ENCODE peak calls at places on chromosomes 2 and 18, in six cellular contexts. Z is lower lobe of right lung, W is cardiac fibroblast, Y is fibroblast of pulmonary artery, O is foreskin fibroblast, V is left ventricle myocardium inferior. E is an unnamed sample.

GRCh38 chr18:61596296-61596695 is 263.1 kb downstream of the CDH20 start:
- DNase-seq in Z (no peak), W (peak), Y (peak), O (no peak), V (no peak), E (peak)

GRCh38 chr2:143429932-143430331 is 300.7 kb downstream of the ARHGAP15 start:
- DNase-seq in Z (no peak), W (peak), Y (peak), O (no peak), V (no peak), E (no peak)

GRCh38 chr2:164735309-164735919 is 106.2 kb downstream of the COBLL1 start:
- DNase-seq in Z (no peak), W (no peak), Y (no peak), O (no peak), V (no peak), E (no peak)

GRCh38 chr2:238026953-238027505 is 33.8 kb upstream of the SCLY start:
- DNase-seq in Z (no peak), W (no peak), Y (no peak), O (peak), V (no peak), E (peak)

GRCh38 chr2:32678825-32679224 is 51.0 kb downstream of the TTC27 start:
- DNase-seq in Z (no peak), W (peak), Y (peak), O (peak), V (no peak), E (peak)

GRCh38 chr2:235334179-235334578 is 159.7 kb upstream of the AGAP1 start:
- DNase-seq in Z (no peak), W (no peak), Y (no peak), O (no peak), V (no peak), E (no peak)

GRCh38 chr2:218386505-218387368 is 4.7 kb downstream of the SLC11A1 start:
- DNase-seq in Z (no peak), W (no peak), Y (no peak), O (no peak), V (no peak), E (no peak)

GRCh38 chr18:21742323-21742687 is 1.7 kb downstream of the MIB1 start:
- DNase-seq in Z (no peak), W (no peak), Y (peak), O (no peak), V (no peak), E (no peak)

GRCh38 chr2:156935611-156936010 is 321.9 kb upstream of the GALNT5 start:
- DNase-seq in Z (no peak), W (no peak), Y (no peak), O (no peak), V (no peak), E (no peak)

GRCh38 chr2:31729442-31730092 is 148.8 kb upstream of the SRD5A2 start:
- DNase-seq in Z (no peak), W (peak), Y (peak), O (peak), V (no peak), E (peak)

GRCh38 chr2:47437287-47437686 is 34.3 kb downstream of the MSH2 start:
- DNase-seq in Z (no peak), W (peak), Y (peak), O (peak), V (no peak), E (peak)
- TF ChIP-seq CTCF in Z (peak), W (peak), Y (peak), O (peak), V (peak), E (peak)

GRCh38 chr2:161416294-161416632 is at the start of gene TBR1:
- DNase-seq in Z (no peak), W (no peak), Y (no peak), O (no peak), V (no peak), E (no peak)
- H3K4me3 ChIP-seq in Z (peak), W (no peak), Y (peak), O (no peak), V (peak), E (peak)

DNA sequence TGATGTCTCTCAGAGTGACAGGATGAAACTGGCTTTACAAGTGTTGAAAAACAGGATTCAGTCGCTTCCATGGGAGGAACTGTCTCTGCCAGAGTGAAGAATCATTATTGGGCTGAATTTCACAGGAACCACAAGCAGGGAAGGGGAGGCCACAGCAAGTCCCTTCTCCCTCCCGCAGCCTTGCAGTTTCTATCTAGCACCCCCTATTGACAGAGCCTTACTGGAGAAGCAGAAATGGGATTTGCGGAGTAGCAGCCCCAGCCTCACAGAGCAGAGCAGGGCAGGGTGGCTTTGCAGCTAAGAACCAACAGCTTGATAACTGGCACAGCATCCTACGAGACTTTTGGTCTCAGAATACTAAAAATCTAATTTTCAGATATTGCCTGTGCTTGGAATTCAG is 33.3 kb upstream of the RMP24 start:
- DNase-seq in Z (no peak), W (peak), Y (peak), O (no peak), V (no peak), E (no peak)
- TF ChIP-seq CTCF in Z (peak), W (peak), Y (peak), O (no peak), V (peak), E (peak)

DNA sequence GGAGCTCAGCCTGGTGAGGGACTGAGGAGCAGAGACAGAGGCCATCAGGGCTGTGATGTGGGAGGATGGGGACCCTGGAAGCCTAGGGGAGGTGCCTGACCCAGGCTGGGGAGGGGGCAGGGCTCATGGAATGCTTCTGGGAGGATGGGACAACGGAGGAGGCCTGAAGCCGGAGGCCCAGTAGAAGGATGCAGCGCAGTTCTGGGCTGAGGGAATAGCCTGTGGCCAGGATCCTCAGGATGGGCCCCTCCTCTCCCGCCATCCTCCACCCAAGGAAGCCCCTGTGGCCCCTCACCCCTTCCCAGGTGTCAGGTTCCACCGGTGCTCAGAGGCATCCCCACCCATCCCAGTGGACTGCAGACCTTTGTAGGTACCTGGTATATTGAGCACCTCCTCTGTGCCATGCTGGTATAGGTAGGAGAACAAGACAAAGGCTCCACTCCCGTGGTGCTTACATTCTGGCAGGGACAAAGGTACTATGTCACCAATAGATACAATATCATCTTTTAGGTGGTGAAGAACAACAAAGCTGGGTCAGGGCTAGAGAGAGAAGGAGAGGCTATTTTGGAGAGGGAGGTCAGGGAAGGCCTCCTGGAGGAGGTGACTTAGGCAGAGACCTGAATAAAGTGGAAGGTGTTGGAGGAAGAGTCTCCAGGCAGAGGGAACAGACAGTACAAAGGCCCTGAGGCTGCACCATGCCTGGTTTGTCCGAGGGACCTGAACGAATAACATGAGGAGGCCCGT is 2.7 kb downstream of the ZAP70 start:
- DNase-seq in Z (no peak), W (no peak), Y (no peak), O (no peak), V (no peak), E (no peak)
- H3K4me3 ChIP-seq in Z (no peak), W (no peak), Y (no peak), O (no peak), V (no peak), E (no peak)

GRCh38 chr2:65710779-65711295 is 278.4 kb upstream of the SPRED2 start:
- DNase-seq in Z (no peak), W (no peak), Y (peak), O (peak), V (no peak), E (peak)
- TF ChIP-seq CTCF in Z (peak), W (peak), Y (peak), O (peak), V (no peak), E (peak)